ENCODE peak calls at places on chromosomes 16 and 17, in seven cellular contexts. G is endodermal cell; Q is H9; X is gastrocnemius medialis; J is mesendoderm; L is CD8-positive, alpha-beta memory T cell; H is CD8-positive, alpha-beta T cell. S is an unnamed sample. For H3K4me1, the result is how much of the 10 kb centered on the place peaks cover.

GRCh38 chr17:62628845-62629555 is 1.5 kb downstream of the MRC2 start:
- DNase-seq in G (peak), Q (peak), X (no peak), J (peak), L (no peak), H (no peak), S (no peak)

GRCh38 chr17:74442670-74443515 is 11.0 kb downstream of the GPRC5C start:
- DNase-seq in G (peak), Q (peak), X (peak), J (no peak), L (no peak), H (no peak), S (peak)

GRCh38 chr17:82596837-82597672 is 51.2 kb downstream of the WDR45B start:
- DNase-seq in G (no peak), Q (no peak), X (no peak), J (no peak), L (no peak), H (no peak), S (no peak)

GRCh38 chr17:13544292-13544691 is 57.4 kb downstream of the HS3ST3A1 start:
- DNase-seq in G (peak), Q (no peak), X (no peak), J (peak), L (no peak), H (no peak), S (no peak)

GRCh38 chr17:1056761-1057160 is 59.8 kb downstream of the TIMM22 start:
- DNase-seq in G (peak), Q (no peak), X (no peak), J (no peak), L (no peak), H (no peak), S (no peak)

GRCh38 chr16:9296273-9296593 is 204.8 kb downstream of the HAPSTR1 start:
- DNase-seq in G (no peak), Q (no peak), X (no peak), J (no peak), L (no peak), H (no peak), S (no peak)

GRCh38 chr17:39755550-39756375 is 18.0 kb downstream of the GRB7 start:
- DNase-seq in G (peak), Q (peak), X (no peak), J (no peak), L (peak), H (no peak), S (no peak)

GRCh38 chr16:46916980-46917379 is 32.8 kb downstream of the GPT2 start:
- DNase-seq in G (peak), Q (no peak), X (no peak), J (peak), L (no peak), H (no peak), S (no peak)

GRCh38 chr16:85738878-85739715 is 11.8 kb downstream of the C16orf74 start:
- DNase-seq in G (no peak), Q (no peak), X (no peak), J (no peak), L (no peak), H (no peak), S (no peak)

GRCh38 chr16:8674413-8675022 is at the start of gene ABAT:
- DNase-seq in G (peak), Q (peak), X (peak), J (peak), L (peak), H (peak), S (peak)

GRCh38 chr17:39663688-39664580 is 1.2 kb upstream of the TCAP start:
- DNase-seq in G (peak), Q (peak), X (no peak), J (peak), L (no peak), H (no peak), S (no peak)

GRCh38 chr16:89922884-89923639 is at the start of gene TUBB3:
- DNase-seq in G (peak), Q (peak), X (no peak), J (peak), L (no peak), H (no peak), S (no peak)

GRCh38 chr17:60525347-60525623 is 757 bp downstream of the APPBP2 start:
- DNase-seq in G (no peak), Q (no peak), X (no peak), J (peak), L (no peak), H (no peak), S (no peak)

GRCh38 chr17:17415006-17415405 is 61.8 kb upstream of the MED9 start:
- DNase-seq in G (no peak), Q (no peak), X (no peak), J (no peak), L (no peak), H (no peak), S (no peak)

GRCh38 chr16:80525420-80525819 is 15.4 kb upstream of the DYNLRB2 start:
- DNase-seq in G (no peak), Q (no peak), X (no peak), J (no peak), L (no peak), H (no peak), S (no peak)

GRCh38 chr17:47323382-47324223 is at the start of gene EFCAB13:
- DNase-seq in G (peak), Q (peak), X (peak), J (peak), L (peak), H (peak), S (peak)

GRCh38 chr17:48048321-48049140 is at the start of gene NFE2L1:
- DNase-seq in G (peak), Q (peak), X (peak), J (peak), L (peak), H (no peak), S (peak)

GRCh38 chr17:550041-550398 is 164.6 kb downstream of the VPS53 start:
- DNase-seq in G (no peak), Q (no peak), X (no peak), J (no peak), L (no peak), H (no peak), S (no peak)

GRCh38 chr16:49918257-49918656 is 62.3 kb upstream of the ZNF423 start:
- DNase-seq in G (peak), Q (peak), X (no peak), J (peak), L (no peak), H (no peak), S (no peak)

GRCh38 chr16:87581867-87582220 is 20.5 kb upstream of the JPH3 start:
- DNase-seq in G (no peak), Q (no peak), X (peak), J (no peak), L (no peak), H (no peak), S (peak)

GRCh38 chr17:19248149-19248922 is 11.2 kb downstream of the EPN2 start:
- DNase-seq in G (no peak), Q (no peak), X (no peak), J (peak), L (no peak), H (no peak), S (no peak)

GRCh38 chr17:41655611-41656111 is 31.3 kb upstream of the KRT17 start:
- DNase-seq in G (peak), Q (peak), X (no peak), J (peak), L (no peak), H (no peak), S (no peak)

GRCh38 chr17:75078097-75079022 is 9.4 kb upstream of the SLC16A5 start:
- DNase-seq in G (peak), Q (peak), X (no peak), J (no peak), L (no peak), H (no peak), S (no peak)

GRCh38 chr17:75876190-75876937 is 2.0 kb downstream of the TRIM47 start:
- DNase-seq in G (peak), Q (peak), X (no peak), J (peak), L (peak), H (peak), S (no peak)

GRCh38 chr17:58338907-58339774 is 10.5 kb upstream of the TSPOAP1 start:
- DNase-seq in G (peak), Q (peak), X (no peak), J (peak), L (peak), H (no peak), S (no peak)

GRCh38 chr17:82217120-82217529 is 4.5 kb upstream of the CCDC57 start:
- DNase-seq in G (no peak), Q (no peak), X (no peak), J (no peak), L (no peak), H (no peak), S (no peak)

GRCh38 chr16:53515259-53515658 is 12.2 kb upstream of the AKTIP start:
- DNase-seq in G (no peak), Q (no peak), X (no peak), J (no peak), L (no peak), H (no peak), S (no peak)

GRCh38 chr17:81481011-81481799 is 31.4 kb downstream of the ACTG1 start:
- DNase-seq in G (peak), Q (peak), X (peak), J (peak), L (peak), H (peak), S (no peak)

GRCh38 chr17:58187063-58187462 is 5.5 kb upstream of the EPX start:
- DNase-seq in G (peak), Q (no peak), X (no peak), J (no peak), L (no peak), H (no peak), S (no peak)

GRCh38 chr16:972316-973002 is 1.7 kb upstream of the LMF1 start:
- DNase-seq in G (no peak), Q (no peak), X (no peak), J (no peak), L (no peak), H (no peak), S (no peak)

GRCh38 chr17:29607557-29608195 is 14.7 kb downstream of the ANKRD13B start:
- DNase-seq in G (peak), Q (peak), X (no peak), J (no peak), L (no peak), H (no peak), S (no peak)

GRCh38 chr17:74633261-74633783 is 9.8 kb upstream of the CD300E start:
- DNase-seq in G (no peak), Q (no peak), X (no peak), J (no peak), L (no peak), H (no peak), S (no peak)

GRCh38 chr17:15273141-15273793 is 8.1 kb upstream of the PMP22 start:
- DNase-seq in G (no peak), Q (no peak), X (no peak), J (no peak), L (no peak), H (no peak), S (no peak)

GRCh38 chr17:51397361-51398127 is 137.2 kb downstream of the UTP18 start:
- DNase-seq in G (peak), Q (no peak), X (no peak), J (peak), L (no peak), H (no peak), S (no peak)

GRCh38 chr16:86060381-86061317 is 161.7 kb downstream of the IRF8 start:
- DNase-seq in G (peak), Q (no peak), X (no peak), J (no peak), L (no peak), H (no peak), S (no peak)

GRCh38 chr17:29936724-29937123 is 4.7 kb upstream of the EFCAB5 start:
- DNase-seq in G (no peak), Q (no peak), X (no peak), J (no peak), L (no peak), H (no peak), S (no peak)

GRCh38 chr17:43916385-43916784 is 9.0 kb upstream of the MPP2 start:
- DNase-seq in G (no peak), Q (no peak), X (no peak), J (no peak), L (no peak), H (no peak), S (no peak)
- H3K4me1 ChIP-seq in G (under half), Q (under half), X (under half), J (under half), L (under half), H (under half), S (under half)

DNA sequence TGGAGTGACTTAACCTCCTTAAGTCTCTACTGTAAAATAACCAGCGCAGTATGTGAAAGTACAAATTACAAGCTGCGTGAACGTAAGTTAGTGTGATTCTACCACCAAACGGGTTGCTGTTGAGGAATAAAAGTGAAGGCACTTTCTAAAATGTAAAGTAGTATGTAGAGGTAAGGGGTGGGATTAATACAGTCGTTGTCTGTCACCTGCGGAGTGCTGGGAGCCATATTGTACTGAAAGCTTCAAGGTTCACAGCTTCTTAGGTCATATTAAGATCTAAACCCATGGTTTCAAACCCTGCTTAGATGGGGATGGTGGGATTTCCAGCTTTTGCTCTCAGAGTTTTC is 1.4 kb downstream of the RSPRY1 start:
- DNase-seq in G (peak), Q (no peak), X (no peak), J (no peak), L (peak), H (no peak), S (no peak)
- H3K27ac ChIP-seq in G (peak), Q (no peak), X (peak), J (peak), L (peak), H (peak), S (peak)

GRCh38 chr17:72579990-72580320 is 459.1 kb downstream of the SOX9 start:
- DNase-seq in G (no peak), Q (no peak), X (no peak), J (no peak), L (no peak), H (no peak), S (no peak)
- H3K4me1 ChIP-seq in G (under half), Q (under half), X (under half), J (under half), L (under half), H (under half), S (under half)

DNA sequence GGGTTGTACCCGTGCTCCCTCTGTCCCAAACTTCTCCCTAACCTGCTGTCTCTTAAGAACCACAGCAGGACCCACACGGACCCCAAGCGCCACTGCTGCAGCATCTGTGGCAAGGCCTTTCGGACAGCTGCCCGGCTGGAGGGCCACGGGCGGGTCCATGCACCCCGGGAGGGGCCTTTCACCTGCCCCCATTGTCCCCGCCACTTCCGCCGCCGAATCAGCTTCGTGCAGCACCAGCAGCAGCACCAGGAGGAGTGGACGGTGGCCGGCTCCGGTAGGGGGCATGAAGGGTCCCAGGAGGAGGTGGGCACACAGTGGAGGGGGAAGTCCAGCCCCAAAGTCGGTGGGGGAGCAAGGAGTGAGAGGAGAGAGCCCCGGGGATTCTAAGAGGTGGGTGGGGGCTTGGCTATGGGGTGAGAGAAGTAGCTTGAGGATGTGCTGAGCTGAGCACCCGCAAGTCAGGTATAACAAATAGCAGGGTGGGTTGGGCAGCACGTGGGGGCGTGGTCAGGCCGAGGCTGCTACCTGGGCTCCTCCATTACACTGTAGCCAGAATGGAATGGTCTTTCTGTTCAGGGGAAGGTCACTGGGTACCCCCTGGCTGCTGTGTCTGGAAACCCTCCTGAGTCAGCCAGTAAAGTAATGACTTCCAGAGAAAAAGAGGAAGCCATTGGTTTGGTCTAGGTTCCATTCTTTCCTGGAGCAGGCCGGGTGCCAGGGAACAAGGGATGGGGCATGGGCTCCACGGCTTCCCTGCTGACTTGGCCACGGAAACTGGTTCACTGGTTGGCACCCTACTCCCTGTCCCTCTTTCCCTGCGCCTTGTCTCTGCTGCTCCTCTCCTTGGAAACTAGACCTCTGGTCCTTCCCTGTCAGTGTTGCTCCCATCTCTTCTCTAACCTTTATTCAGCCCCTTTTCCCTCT is 7.1 kb downstream of the PRSS53 start:
- DNase-seq in G (no peak), Q (no peak), X (no peak), J (no peak), L (no peak), H (no peak), S (no peak)
- H3K27ac ChIP-seq in G (no peak), Q (no peak), X (no peak), J (no peak), L (no peak), H (no peak), S (no peak)

GRCh38 chr16:69724414-69724873 is 1.9 kb downstream of the NQO1 start:
- DNase-seq in G (no peak), Q (no peak), X (no peak), J (no peak), L (no peak), H (no peak), S (no peak)
- H3K4me1 ChIP-seq in G (under half), Q (under half), X (under half), J (under half), L (under half), H (under half), S (under half)

S was measured in thoracic aorta.